ENCODE peak calls at places on chromosomes 4 and X, in four cellular contexts. Q is hepatocyte; C is mammary epithelial cell; I is activated naive CD4-positive, alpha-beta T cell treated with anti-CD3 and anti-CD28 coated beads, Interleukin-2, amount 50 U/mL, for 72 hours. S is an unnamed sample.

GRCh38 chr4:10164877-10165283 is 48.3 kb upstream of the WDR1 start:
- DNase-seq in Q (peak), C (no peak), I (no peak), S (peak)

GRCh38 chrX:45711231-45711630 is 510.6 kb upstream of the DIPK2B start:
- DNase-seq in Q (no peak), C (peak), I (no peak), S (no peak)

GRCh38 chrX:123830309-123830708 is 29.5 kb upstream of the XIAP start:
- DNase-seq in Q (peak), C (peak), I (no peak), S (peak)

GRCh38 chr4:172962564-172963353 is 205.9 kb upstream of the GALNT7 start:
- DNase-seq in Q (peak), C (peak), I (no peak), S (peak)

GRCh38 chr4:2433609-2434350 is 15.0 kb downstream of the CFAP99 start:
- DNase-seq in Q (no peak), C (no peak), I (no peak), S (no peak)

GRCh38 chrX:110509778-110510510 is 151.3 kb downstream of the RTL9 start:
- DNase-seq in Q (no peak), C (no peak), I (no peak), S (peak)

GRCh38 chr4:101104264-101105052 is 242.9 kb downstream of the PPP3CA start:
- DNase-seq in Q (no peak), C (no peak), I (no peak), S (no peak)

GRCh38 chr4:189940178-189941004 is at the start of gene FRG1:
- DNase-seq in Q (peak), C (peak), I (peak), S (peak)

GRCh38 chrX:72021975-72022374 is 109.7 kb downstream of the RTL5 start:
- DNase-seq in Q (no peak), C (no peak), I (no peak), S (peak)

GRCh38 chr4:125317526-125317880 is 2.7 kb downstream of the FAT4 start:
- DNase-seq in Q (peak), C (peak), I (no peak), S (peak)

GRCh38 chr4:31193516-31193915 is 473.3 kb downstream of the PCDH7 start:
- DNase-seq in Q (no peak), C (no peak), I (no peak), S (no peak)

GRCh38 chrX:105424729-105425128 is 204.2 kb upstream of the TEX13A start:
- DNase-seq in Q (no peak), C (no peak), I (no peak), S (no peak)

GRCh38 chr4:3801521-3801920 is 35.3 kb downstream of the ADRA2C start:
- DNase-seq in Q (no peak), C (no peak), I (no peak), S (no peak)

GRCh38 chr4:20544645-20545044 is 155.6 kb upstream of the PACRGL start:
- DNase-seq in Q (peak), C (peak), I (no peak), S (peak)

GRCh38 chrX:130079824-130080406 is 30.4 kb downstream of the ELF4 start:
- DNase-seq in Q (peak), C (peak), I (peak), S (peak)

GRCh38 chr4:179695175-179695574 is 2252.9 kb upstream of the AGA start:
- DNase-seq in Q (no peak), C (peak), I (no peak), S (peak)

GRCh38 chr4:147594107-147594506 is 23.1 kb upstream of the TMEM184C start:
- DNase-seq in Q (no peak), C (no peak), I (no peak), S (no peak)

GRCh38 chr4:105895609-105896460 is 564 bp downstream of the NPNT start:
- DNase-seq in Q (peak), C (peak), I (peak), S (no peak)

GRCh38 chr4:177128306-177128705 is 181.4 kb upstream of the NEIL3 start:
- DNase-seq in Q (no peak), C (peak), I (no peak), S (no peak)